ENCODE peak calls at places on chromosomes 2 and 18, in eight cellular contexts. S is left lung; A is activated T-cell treated with anti-CD3 and anti-CD28 coated beads, Interleukin-2, amount 50 U/mL, for 72 hours; Q is K562; G is right lobe of liver; N is activated CD8-positive, alpha-beta T cell treated with anti-CD3 and anti-CD28 coated beads, Interleukin-2, amount 10 ng/mL, durations not matched to agents 7 days and 5 days; Y is mucosa of descending colon; J is RWPE2. I is an unnamed sample.

GRCh38 chr2:88666576-88666975 is 24.9 kb upstream of the RPIA start:
- ATAC-seq in S (no peak), A (peak), Q (no peak), G (peak), N (no peak), Y (no peak), J (peak), I (no peak)

GRCh38 chr2:186980787-186981550 is 132.0 kb upstream of the ZSWIM2 start:
- ATAC-seq in S (no peak), A (no peak), Q (no peak), G (no peak), N (no peak), Y (no peak), J (no peak), I (no peak)

GRCh38 chr18:62881509-62882016 is 166.2 kb downstream of the PHLPP1 start:
- ATAC-seq in S (peak), A (peak), Q (peak), G (peak), N (no peak), Y (peak), J (peak), I (peak)

GRCh38 chr2:98912221-98912851 is 23.7 kb downstream of the CRACDL start:
- ATAC-seq in S (peak), A (peak), Q (no peak), G (no peak), N (peak), Y (no peak), J (peak), I (no peak)

GRCh38 chr2:84838434-84839145 is 42.3 kb downstream of the TRABD2A start:
- ATAC-seq in S (no peak), A (no peak), Q (no peak), G (no peak), N (no peak), Y (no peak), J (no peak), I (no peak)

GRCh38 chr2:17719562-17720371 is 33.8 kb downstream of the SMC6 start:
- ATAC-seq in S (peak), A (no peak), Q (peak), G (peak), N (no peak), Y (peak), J (no peak), I (no peak)

GRCh38 chr2:29033656-29034055 is 40.7 kb downstream of the PCARE start:
- ATAC-seq in S (peak), A (no peak), Q (no peak), G (no peak), N (no peak), Y (no peak), J (no peak), I (no peak)

GRCh38 chr18:36771246-36771645 is 57.6 kb downstream of the TPGS2 start:
- ATAC-seq in S (no peak), A (no peak), Q (no peak), G (no peak), N (no peak), Y (no peak), J (no peak), I (no peak)

GRCh38 chr2:46003912-46004473 is 293.2 kb upstream of the EPAS1 start:
- ATAC-seq in S (no peak), A (no peak), Q (no peak), G (peak), N (no peak), Y (no peak), J (no peak), I (no peak)

GRCh38 chr2:1990151-1990589 is 245.9 kb upstream of the PXDN start:
- ATAC-seq in S (no peak), A (no peak), Q (no peak), G (no peak), N (no peak), Y (no peak), J (no peak), I (no peak)